ENCODE peak calls at places on chromosomes 7 and 10, in five cellular contexts. F is SK-N-SH; W is brain microvascular endothelial cell; X is effector memory CD4-positive, alpha-beta T cell; E is PC-9. S is an unnamed sample. For H3K27me3, the result is how much of the 10 kb centered on the place peaks cover.

GRCh38 chr7:136018104-136018503 is 40.9 kb upstream of the MTPN start:
- DNase-seq in W (no peak), E (no peak), X (no peak), F (no peak), S (no peak)

GRCh38 chr7:116501425-116502167 is 2.1 kb downstream of the CAV2 start:
- DNase-seq in X (no peak), F (no peak), E (no peak), W (peak), S (no peak)

GRCh38 chr10:3272300-3272699 is 99.7 kb upstream of the PITRM1 start:
- DNase-seq in F (no peak), E (no peak), W (no peak), X (no peak), S (no peak)

GRCh38 chr7:159209429-159209828 is 64.8 kb upstream of the VIPR2 start:
- DNase-seq in W (no peak), F (no peak), X (no peak), E (no peak), S (no peak)

GRCh38 chr7:144006029-144006428 is 5.9 kb downstream of the OR6B1 start:
- DNase-seq in W (no peak), E (no peak), F (no peak), X (no peak), S (no peak)

GRCh38 chr10:61792097-61792496 is 109.4 kb upstream of the ARID5B start:
- DNase-seq in E (no peak), X (no peak), W (no peak), F (no peak), S (no peak)

GRCh38 chr10:80104066-80104926 is 25.8 kb downstream of the TMEM254 start:
- DNase-seq in F (peak), E (no peak), W (peak), X (no peak), S (peak)

GRCh38 chr10:29811751-29812427 is 177.1 kb upstream of the SVIL start:
- DNase-seq in X (no peak), F (peak), W (peak), E (peak), S (peak)

GRCh38 chr10:30185916-30186315 is 126.5 kb upstream of the JCAD start:
- DNase-seq in W (peak), E (peak), F (no peak), X (no peak), S (peak)

GRCh38 chr10:125739994-125740679 is 20.6 kb downstream of the EDRF1 start:
- DNase-seq in F (no peak), E (no peak), X (no peak), W (no peak), S (no peak)

GRCh38 chr7:37092548-37092947 is 356.1 kb downstream of the ELMO1 start:
- DNase-seq in E (no peak), W (no peak), F (no peak), X (no peak), S (no peak)

GRCh38 chr7:135710417-135711138 is 17.4 kb downstream of the SLC13A4 start:
- DNase-seq in X (no peak), E (no peak), F (peak), W (no peak), S (no peak)

GRCh38 chr7:43044521-43044920 is 67.9 kb upstream of the HECW1 start:
- DNase-seq in E (no peak), W (no peak), F (no peak), X (no peak), S (no peak)

GRCh38 chr10:102230264-102230860 is 4.3 kb downstream of the ELOVL3 start:
- DNase-seq in E (peak), F (peak), X (peak), W (peak), S (peak)

GRCh38 chr10:59622320-59622901 is 87.2 kb downstream of the SLC16A9 start:
- DNase-seq in F (peak), E (peak), X (peak), W (peak), S (no peak)

GRCh38 chr10:26336979-26337378 is 101.2 kb upstream of the APBB1IP start:
- DNase-seq in W (no peak), X (no peak), E (no peak), F (no peak), S (no peak)

GRCh38 chr10:97643586-97643985 is 3.1 kb downstream of the PI4K2A start:
- DNase-seq in E (no peak), W (no peak), X (no peak), F (no peak), S (no peak)
- H3K27me3 ChIP-seq in E (under half), W (under half), X (under half), F (under half), S (under half)

GRCh38 chr10:78898341-78899097 is 170.2 kb upstream of the ZMIZ1 start:
- DNase-seq in E (no peak), F (no peak), W (no peak), X (no peak), S (no peak)
- H3K27me3 ChIP-seq in E (under half), F (under half), W (under half), X (under half), S (under half)

DNA sequence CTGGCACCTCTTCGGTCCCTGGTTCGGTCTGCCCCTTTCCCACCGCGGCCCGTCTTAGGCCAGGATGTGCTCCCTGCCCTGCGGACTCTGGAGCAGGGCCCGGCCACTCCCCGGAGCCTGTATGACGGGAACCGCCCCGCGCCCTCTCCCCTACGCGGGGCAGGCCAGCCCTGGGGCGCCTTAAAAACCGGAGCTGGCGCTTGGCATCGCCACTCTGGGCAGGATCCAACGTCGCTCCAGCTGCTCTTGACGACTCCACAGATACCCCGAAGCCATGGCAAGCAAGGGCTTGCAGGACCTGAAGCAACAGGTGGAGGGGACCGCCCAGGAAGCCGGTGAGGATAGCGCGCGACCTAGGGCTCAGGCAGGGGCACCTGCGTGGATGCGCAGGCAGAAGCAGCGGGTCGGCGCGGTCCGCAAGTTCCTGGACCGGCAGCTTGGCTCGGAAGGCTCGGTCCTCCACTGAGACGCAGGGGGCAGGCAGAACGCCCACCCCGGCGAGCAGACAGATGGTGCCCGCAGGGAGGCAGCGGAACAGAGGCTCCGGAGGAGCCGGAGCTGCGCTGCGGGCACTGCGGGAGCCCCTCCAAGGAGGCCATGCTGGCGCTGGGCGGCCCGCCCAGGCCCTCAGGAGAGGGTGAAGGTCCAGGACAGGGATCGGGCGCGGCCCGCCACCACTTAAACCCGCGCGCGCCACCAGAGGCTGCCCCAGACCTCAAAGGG is at the start of gene ADIRF:
- DNase-seq in F (no peak), E (peak), X (no peak), W (no peak), S (no peak)
- H3K27me3 ChIP-seq in F (under half), E (under half), X (under half), W (under half), S (under half)

GRCh38 chr10:98033515-98033914 is 3.1 kb upstream of the CRTAC1 start:
- DNase-seq in X (no peak), F (no peak), E (no peak), W (no peak), S (no peak)
- H3K27me3 ChIP-seq in X (under half), F (under half), E (under half), W (half or more), S (half or more)

DNA sequence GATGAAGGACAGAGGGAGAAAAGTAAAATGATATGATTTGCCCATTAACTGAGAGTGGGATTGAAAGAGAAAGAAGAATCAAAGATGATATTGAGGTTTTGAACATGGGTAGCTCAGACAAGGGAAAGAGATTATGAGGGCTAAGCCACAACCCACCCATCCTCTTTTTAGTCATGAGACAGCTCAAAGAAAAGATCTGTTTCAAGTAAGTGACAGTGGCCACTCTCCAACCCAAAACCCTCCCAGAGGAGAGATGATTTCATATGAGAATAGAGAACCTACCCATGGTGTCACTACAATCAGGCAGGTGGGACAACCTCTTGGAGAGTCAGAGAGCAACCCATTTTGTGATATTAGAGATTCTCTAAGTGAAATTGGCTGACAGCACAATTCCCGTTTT is 32.2 kb downstream of the PLXNA4 start:
- DNase-seq in E (no peak), F (no peak), W (no peak), X (no peak), S (no peak)
- H3K27me3 ChIP-seq in E (under half), F (under half), W (under half), X (under half), S (under half)

GRCh38 chr10:117158297-117158696 is 20.2 kb upstream of the VAX1 start:
- DNase-seq in F (no peak), W (no peak), E (no peak), X (no peak), S (no peak)

GRCh38 chr10:117159390-117159789 is 21.3 kb upstream of the VAX1 start:
- DNase-seq in F (no peak), W (no peak), E (no peak), X (no peak), S (no peak)

GRCh38 chr10:117162093-117163021 is 24.3 kb upstream of the VAX1 start:
- DNase-seq in E (no peak), W (no peak), F (no peak), X (no peak), S (no peak)

GRCh38 chr10:117161386-117162033 is 23.4 kb upstream of the VAX1 start:
- DNase-seq in F (no peak), X (no peak), E (no peak), W (no peak), S (no peak)

DNA sequence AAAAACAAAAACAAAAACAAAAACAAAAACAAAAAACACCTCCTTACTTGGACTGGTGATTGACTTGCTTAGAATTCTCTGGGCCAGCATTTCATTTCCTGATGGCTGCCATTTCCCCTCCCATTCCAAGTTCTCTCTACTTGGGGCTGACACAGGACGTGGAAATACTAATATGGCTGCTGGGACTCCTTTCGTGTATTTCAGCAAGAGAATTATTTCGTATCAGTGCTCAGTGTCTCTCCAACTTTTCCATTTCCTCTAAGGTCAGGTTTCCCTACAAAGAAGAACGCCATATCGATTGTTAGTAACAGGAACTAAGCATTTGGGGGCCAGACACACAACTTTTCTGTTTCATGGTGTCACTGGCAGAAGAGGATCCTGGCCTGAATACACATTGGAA is 22.5 kb upstream of the VAX1 start:
- DNase-seq in X (no peak), E (no peak), F (no peak), W (no peak), S (no peak)
- H3K27me3 ChIP-seq in X (under half), E (under half), F (half or more), W (half or more), S (half or more)

GRCh38 chr7:1019255-1019785 is 25.0 kb upstream of the GPR146 start:
- DNase-seq in W (no peak), F (no peak), E (no peak), X (no peak), S (no peak)
- H3K27me3 ChIP-seq in W (under half), F (under half), E (under half), X (under half), S (under half)